ENCODE peak calls at places on chromosomes 11 and 22, in four cellular contexts. One of them, this sample, is unnamed.

GRCh38 chr11:26227311-26227710 is 104.6 kb upstream of the ANO3 start:
- DNase-seq in GM12878: peak; percentile 24
- DNase-seq in K562: no peak
- DNase-seq in WTC11: no peak
- DNase-seq in this sample: peak; percentile 4

GRCh38 chr11:124644426-124645280 is 22.0 kb downstream of the TBRG1 start:
- DNase-seq in WTC11: peak; percentile 49
- DNase-seq in GM12878: no peak
- DNase-seq in K562: peak; percentile 66
- DNase-seq in this sample: peak; percentile 64

GRCh38 chr11:13336246-13336873 is 58.8 kb downstream of the BMAL1 start:
- DNase-seq in K562: no peak
- DNase-seq in GM12878: no peak
- DNase-seq in WTC11: no peak
- DNase-seq in this sample: no peak

GRCh38 chr22:37659066-37659896 is 758 bp downstream of the PDXP start:
- DNase-seq in GM12878: no peak
- DNase-seq in WTC11: no peak
- DNase-seq in K562: peak; percentile 55
- DNase-seq in this sample: peak; percentile 73

GRCh38 chr11:67368621-67369020 is 4.8 kb downstream of the CLCF1 start:
- DNase-seq in K562: no peak
- DNase-seq in GM12878: no peak
- DNase-seq in WTC11: no peak
- DNase-seq in this sample: no peak

GRCh38 chr11:47007579-47007978 is 71.0 kb downstream of the CSTPP1 start:
- DNase-seq in K562: no peak
- DNase-seq in GM12878: no peak
- DNase-seq in WTC11: no peak
- DNase-seq in this sample: no peak

GRCh38 chr11:125390949-125391348 is 105.1 kb downstream of the FEZ1 start:
- DNase-seq in GM12878: no peak
- DNase-seq in K562: no peak
- DNase-seq in WTC11: no peak
- DNase-seq in this sample: no peak

GRCh38 chr11:122097419-122098001 is 18.5 kb downstream of the BLID start:
- DNase-seq in WTC11: no peak
- DNase-seq in K562: no peak
- DNase-seq in GM12878: no peak
- DNase-seq in this sample: no peak

DNA sequence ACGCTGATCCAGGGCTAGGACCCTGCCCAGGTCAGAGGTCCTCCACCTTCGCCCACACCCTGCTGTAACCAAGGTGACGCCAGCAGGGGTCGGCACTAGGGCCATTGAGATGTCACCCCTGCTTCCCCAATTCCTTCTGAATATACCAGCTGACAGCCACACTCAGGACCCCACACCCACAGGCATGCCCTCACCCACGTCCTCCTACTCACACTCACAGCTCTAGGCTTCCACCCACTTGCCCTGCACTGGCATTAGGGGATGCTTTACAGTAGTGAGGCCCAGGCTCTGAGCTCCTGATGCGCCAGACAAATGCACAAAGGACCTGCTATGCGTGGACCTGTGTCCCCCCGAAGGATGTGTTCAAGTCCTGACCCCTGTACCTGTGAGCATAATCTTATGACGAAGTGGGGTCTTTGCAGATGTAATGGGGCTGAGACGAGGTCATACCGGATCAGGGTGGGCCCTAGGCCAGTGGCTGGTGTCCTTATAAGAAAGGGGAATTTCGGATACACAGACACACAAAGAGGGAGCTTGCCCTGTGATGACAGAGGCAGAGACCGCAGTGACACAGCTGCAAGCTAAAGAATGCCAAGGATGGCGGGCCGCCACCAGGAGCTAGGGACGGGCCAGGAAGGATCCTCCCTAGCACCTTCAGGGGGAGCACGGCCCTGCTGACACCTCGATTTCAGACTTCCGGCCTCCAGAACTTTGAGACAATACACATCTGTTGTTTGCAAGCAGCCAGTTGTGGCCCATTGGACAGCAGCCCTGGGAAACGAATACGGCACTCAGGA is 11.2 kb downstream of the WNT11 start:
- DNase-seq in GM12878: no peak
- DNase-seq in WTC11: no peak
- DNase-seq in K562: no peak
- DNase-seq in this sample: no peak
- TF ChIP-seq NR2C2 in GM12878: no peak
- TF ChIP-seq NR2C2 in WTC11: no peak
- TF ChIP-seq NR2C2 in K562: no peak
- TF ChIP-seq NR2C2 in this sample: no peak

DNA sequence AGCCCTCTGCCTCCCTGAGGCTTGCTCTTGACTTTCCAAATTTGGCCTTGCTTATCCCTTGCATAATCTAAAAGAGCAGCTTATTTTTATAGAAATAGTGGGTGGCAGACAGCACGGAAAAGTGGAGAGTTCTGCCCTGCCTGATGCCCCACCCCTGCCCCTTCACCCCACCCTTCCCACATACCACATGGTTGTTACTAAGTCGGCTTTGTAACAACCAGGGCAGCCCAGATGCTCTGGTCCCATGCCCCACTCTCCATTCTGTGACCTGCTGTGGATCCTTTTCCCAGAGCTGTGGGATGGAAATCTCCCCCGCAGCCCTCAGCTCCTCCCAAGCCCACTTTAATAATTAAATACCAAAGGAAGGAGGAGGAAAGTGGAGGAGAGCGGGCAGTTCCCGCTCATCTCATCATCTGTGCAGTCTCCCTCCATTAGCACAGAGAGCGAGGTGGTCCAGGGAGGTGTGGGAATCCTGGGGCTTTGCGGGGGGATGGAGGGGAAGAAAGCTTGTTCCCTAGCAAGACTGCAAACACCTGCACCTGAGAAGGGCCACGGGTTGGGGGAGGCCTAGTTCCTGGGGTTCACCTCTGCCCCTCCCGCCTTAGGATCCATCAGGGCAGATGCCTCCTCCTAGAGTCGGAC is 10.8 kb downstream of the MRGPRF start:
- DNase-seq in GM12878: no peak
- DNase-seq in K562: no peak
- DNase-seq in WTC11: peak; percentile 1
- DNase-seq in this sample: no peak
- TF ChIP-seq NR2C2 in GM12878: no peak
- TF ChIP-seq NR2C2 in K562: no peak
- TF ChIP-seq NR2C2 in WTC11: no peak
- TF ChIP-seq NR2C2 in this sample: no peak

GRCh38 chr22:31871475-31871874 is 72.9 kb upstream of the YWHAH start:
- DNase-seq in WTC11: no peak
- DNase-seq in GM12878: no peak
- DNase-seq in K562: no peak
- DNase-seq in this sample: no peak
- TF ChIP-seq NR2C2 in WTC11: no peak
- TF ChIP-seq NR2C2 in GM12878: no peak
- TF ChIP-seq NR2C2 in K562: no peak
- TF ChIP-seq NR2C2 in this sample: no peak

DNA sequence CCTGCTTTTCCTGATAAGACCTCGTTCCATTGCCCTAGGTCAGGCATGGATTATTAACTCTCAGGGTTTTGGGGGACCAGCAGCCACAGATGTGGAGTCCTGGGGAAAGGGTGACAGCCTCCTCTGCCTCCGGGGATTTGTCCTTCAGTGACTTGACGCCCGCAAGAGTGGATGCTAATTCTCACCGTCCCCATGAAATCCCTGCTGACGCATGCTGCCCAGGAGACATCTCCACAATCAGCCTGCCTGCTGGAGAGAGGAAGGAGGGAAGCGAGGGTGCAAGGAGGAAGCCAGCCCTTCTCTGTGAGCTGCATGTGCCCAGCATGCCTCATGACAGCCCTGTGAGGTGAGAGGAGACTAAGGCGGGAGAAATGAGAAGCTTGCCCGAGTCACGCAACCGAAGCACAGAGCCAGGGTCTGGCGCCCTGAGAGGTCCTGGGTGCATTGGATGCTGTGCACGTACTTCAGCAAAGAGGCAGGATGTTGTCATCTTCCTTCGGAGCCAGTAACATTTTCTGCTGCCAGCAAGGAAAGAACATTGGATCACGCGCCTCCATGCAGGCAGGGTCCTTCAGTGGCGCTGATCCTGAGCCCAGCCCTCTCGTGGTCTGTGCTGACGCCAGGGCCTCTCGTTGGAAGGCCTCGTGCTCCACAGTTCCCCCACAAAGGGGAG is 27.3 kb upstream of the KRTAP5-6 start:
- DNase-seq in WTC11: no peak
- DNase-seq in GM12878: no peak
- DNase-seq in K562: no peak
- DNase-seq in this sample: no peak
- TF ChIP-seq NR2C2 in WTC11: no peak
- TF ChIP-seq NR2C2 in GM12878: no peak
- TF ChIP-seq NR2C2 in K562: no peak
- TF ChIP-seq NR2C2 in this sample: no peak

DNA sequence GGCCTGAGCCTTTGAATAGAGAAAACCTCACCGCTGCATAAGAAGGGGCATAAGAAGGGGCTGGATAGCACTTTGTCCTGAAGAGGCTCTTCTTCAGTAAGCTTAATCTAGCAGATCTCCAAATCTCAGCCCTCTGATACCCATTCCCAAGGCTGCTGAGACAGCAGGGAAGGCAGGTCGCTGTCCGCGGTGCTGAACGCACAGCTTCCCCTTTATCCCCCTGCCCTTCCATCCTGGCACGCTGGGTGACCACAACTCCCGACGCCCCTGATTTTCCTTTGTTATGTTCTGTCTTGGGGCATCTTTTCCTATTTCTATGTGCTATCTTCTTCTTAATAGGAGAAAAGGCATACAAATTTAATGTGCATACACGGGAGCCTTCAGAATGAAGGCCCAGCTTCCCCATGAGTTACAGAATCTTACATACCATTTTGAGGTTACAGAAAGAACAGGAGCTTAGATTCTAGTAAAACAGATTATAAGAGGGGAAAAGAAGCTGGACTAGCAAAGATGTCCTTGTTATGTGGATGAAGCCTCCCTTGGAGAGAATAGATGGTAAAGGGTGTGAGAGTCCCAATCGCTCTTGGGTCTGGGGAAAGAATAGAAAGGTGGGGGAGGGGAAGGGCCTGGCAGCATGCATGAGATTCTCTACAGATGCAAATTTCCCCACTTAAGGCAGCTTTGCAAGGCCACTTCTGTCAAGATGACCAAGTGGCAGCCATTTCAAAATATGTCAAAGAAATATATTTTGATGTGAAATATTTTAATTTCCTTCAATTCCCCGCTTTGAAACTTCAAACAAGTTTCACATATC is 5.7 kb upstream of the SULT4A1 start:
- DNase-seq in WTC11: peak; percentile 90
- DNase-seq in GM12878: no peak
- DNase-seq in K562: peak; percentile 64
- DNase-seq in this sample: no peak
- TF ChIP-seq NR2C2 in WTC11: no peak
- TF ChIP-seq NR2C2 in GM12878: no peak
- TF ChIP-seq NR2C2 in K562: no peak
- TF ChIP-seq NR2C2 in this sample: no peak

GRCh38 chr11:22244986-22245592 is 52.2 kb downstream of the ANO5 start:
- DNase-seq in GM12878: no peak
- DNase-seq in WTC11: peak; percentile 46
- DNase-seq in K562: no peak
- DNase-seq in this sample: peak; percentile 20
- TF ChIP-seq NR2C2 in GM12878: no peak
- TF ChIP-seq NR2C2 in WTC11: no peak
- TF ChIP-seq NR2C2 in K562: no peak
- TF ChIP-seq NR2C2 in this sample: no peak

GRCh38 chr11:65185166-65185565 is 3.4 kb downstream of the CAPN1 start:
- DNase-seq in K562: no peak
- DNase-seq in GM12878: no peak
- DNase-seq in WTC11: no peak
- DNase-seq in this sample: no peak

GRCh38 chr11:65182258-65183170 is 786 bp downstream of the CAPN1 start:
- DNase-seq in WTC11: peak; percentile 81
- DNase-seq in GM12878: no peak
- DNase-seq in K562: peak; percentile 56
- DNase-seq in this sample: peak; percentile 34

GRCh38 chr11:65184146-65184545 is 2.4 kb downstream of the CAPN1 start:
- DNase-seq in WTC11: peak; percentile 80
- DNase-seq in K562: no peak
- DNase-seq in GM12878: no peak
- DNase-seq in this sample: no peak

GRCh38 chr11:65181569-65182257 is at the start of gene CAPN1:
- DNase-seq in K562: peak; percentile 92
- DNase-seq in GM12878: peak; percentile 49
- DNase-seq in WTC11: peak; percentile 71
- DNase-seq in this sample: peak; percentile 74

GRCh38 chr11:65183201-65183891 is 1.6 kb downstream of the CAPN1 start:
- DNase-seq in K562: no peak
- DNase-seq in GM12878: no peak
- DNase-seq in WTC11: no peak
- DNase-seq in this sample: no peak
- TF ChIP-seq NR2C2 in K562: no peak
- TF ChIP-seq NR2C2 in GM12878: no peak
- TF ChIP-seq NR2C2 in WTC11: no peak
- TF ChIP-seq NR2C2 in this sample: no peak

DNA sequence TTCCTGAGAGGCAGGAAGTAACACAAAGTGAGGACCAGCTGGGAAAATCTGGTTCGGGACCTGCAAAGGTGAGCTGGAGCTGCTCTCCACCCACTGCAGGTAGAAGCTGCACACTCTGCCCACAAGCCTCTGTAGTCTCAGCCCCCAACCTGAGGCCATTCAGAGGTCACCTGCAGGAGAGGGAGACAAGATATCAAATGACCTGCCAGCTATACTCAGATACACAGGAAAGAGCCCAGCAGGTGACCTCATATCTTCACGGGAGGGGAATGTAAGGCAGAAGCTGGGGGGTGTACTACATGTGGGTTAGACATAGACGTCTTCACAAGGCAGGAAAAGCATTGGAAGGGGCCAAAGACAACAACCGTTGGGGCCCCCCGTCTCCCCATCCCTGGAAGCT is 86.1 kb downstream of the APIP start:
- DNase-seq in K562: no peak
- DNase-seq in GM12878: no peak
- DNase-seq in WTC11: no peak
- DNase-seq in this sample: no peak
- TF ChIP-seq NR2C2 in K562: no peak
- TF ChIP-seq NR2C2 in GM12878: no peak
- TF ChIP-seq NR2C2 in WTC11: no peak
- TF ChIP-seq NR2C2 in this sample: no peak

DNA sequence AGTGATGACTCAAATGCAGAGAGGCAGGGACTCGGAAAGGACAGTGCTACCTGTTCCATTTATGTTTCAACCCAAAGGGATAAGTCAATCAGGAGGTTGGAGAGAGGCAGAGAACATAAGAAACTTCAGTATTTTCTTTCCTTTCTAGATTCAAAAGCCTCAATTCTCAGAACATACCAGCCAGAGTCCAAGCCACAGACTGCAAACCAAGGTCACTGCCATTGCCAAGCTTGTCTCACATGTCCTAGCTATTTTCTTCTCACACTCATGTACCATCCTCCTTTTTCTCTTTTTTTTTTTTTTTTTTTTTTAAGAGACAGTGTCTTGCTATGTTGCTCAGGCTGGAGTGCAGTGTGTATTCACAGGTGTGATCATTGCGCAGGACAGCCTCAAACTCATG is 111.7 kb upstream of the AKIP1 start:
- DNase-seq in K562: no peak
- DNase-seq in GM12878: no peak
- DNase-seq in WTC11: no peak
- DNase-seq in this sample: no peak
- TF ChIP-seq NR2C2 in K562: no peak
- TF ChIP-seq NR2C2 in GM12878: no peak
- TF ChIP-seq NR2C2 in WTC11: no peak
- TF ChIP-seq NR2C2 in this sample: no peak

This sample was measured in HepG2.